ENCODE peak calls at places on chromosome 5, in five cellular contexts. One of them, this sample, is unnamed. For H3K4me1 and H3K36me3, the result is how much of the 10 kb centered on the place peaks cover.

GRCh38 chr5:154002093-154002492 is 36.6 kb downstream of the FAM114A2 start:
- DNase-seq in spleen: no peak
- DNase-seq in GM23248: peak
- DNase-seq in SJCRH30: peak
- DNase-seq in heart right ventricle: no peak
- DNase-seq in this sample: no peak

GRCh38 chr5:2642684-2643325 is 108.7 kb downstream of the IRX2 start:
- DNase-seq in spleen: no peak
- DNase-seq in GM23248: no peak
- DNase-seq in heart right ventricle: no peak
- DNase-seq in SJCRH30: no peak
- DNase-seq in this sample: no peak

GRCh38 chr5:124173386-124173785 is 573.1 kb downstream of the ZNF608 start:
- DNase-seq in spleen: no peak
- DNase-seq in SJCRH30: no peak
- DNase-seq in heart right ventricle: no peak
- DNase-seq in GM23248: no peak
- DNase-seq in this sample: no peak

GRCh38 chr5:128498844-128499455 is 39.1 kb downstream of the FBN2 start:
- DNase-seq in spleen: no peak
- DNase-seq in GM23248: peak
- DNase-seq in heart right ventricle: no peak
- DNase-seq in SJCRH30: peak
- DNase-seq in this sample: no peak

GRCh38 chr5:127870914-127871313 is 167.7 kb downstream of the CCDC192 start:
- DNase-seq in GM23248: peak
- DNase-seq in SJCRH30: no peak
- DNase-seq in spleen: no peak
- DNase-seq in heart right ventricle: peak
- DNase-seq in this sample: no peak

GRCh38 chr5:108728566-108729305 is 19.0 kb upstream of the FER start:
- DNase-seq in spleen: no peak
- DNase-seq in heart right ventricle: no peak
- DNase-seq in SJCRH30: peak
- DNase-seq in GM23248: no peak
- DNase-seq in this sample: peak

GRCh38 chr5:151174612-151175101 is 17.1 kb upstream of the ANXA6 start:
- DNase-seq in heart right ventricle: no peak
- DNase-seq in SJCRH30: no peak
- DNase-seq in spleen: no peak
- DNase-seq in GM23248: peak
- DNase-seq in this sample: no peak

GRCh38 chr5:66671305-66671704 is 75.1 kb downstream of the MAST4 start:
- DNase-seq in GM23248: no peak
- DNase-seq in heart right ventricle: no peak
- DNase-seq in SJCRH30: no peak
- DNase-seq in spleen: no peak
- DNase-seq in this sample: no peak

GRCh38 chr5:36369092-36369737 is 67.5 kb upstream of the RANBP3L start:
- DNase-seq in GM23248: peak
- DNase-seq in SJCRH30: no peak
- DNase-seq in spleen: no peak
- DNase-seq in heart right ventricle: no peak
- DNase-seq in this sample: no peak

GRCh38 chr5:84603557-84604185 is 219.0 kb upstream of the EDIL3 start:
- DNase-seq in SJCRH30: peak
- DNase-seq in heart right ventricle: no peak
- DNase-seq in GM23248: peak
- DNase-seq in spleen: no peak
- DNase-seq in this sample: no peak

GRCh38 chr5:142200387-142200786 is 91.8 kb downstream of the NDFIP1 start:
- DNase-seq in heart right ventricle: no peak
- DNase-seq in SJCRH30: no peak
- DNase-seq in spleen: no peak
- DNase-seq in GM23248: no peak
- DNase-seq in this sample: no peak

GRCh38 chr5:78514427-78515345 is 133.9 kb downstream of the LHFPL2 start:
- DNase-seq in SJCRH30: peak
- DNase-seq in GM23248: peak
- DNase-seq in spleen: no peak
- DNase-seq in heart right ventricle: no peak
- DNase-seq in this sample: no peak

GRCh38 chr5:138033916-138034315 is 1.0 kb upstream of the FAM13B start:
- DNase-seq in spleen: no peak
- DNase-seq in SJCRH30: no peak
- DNase-seq in GM23248: peak
- DNase-seq in heart right ventricle: no peak
- DNase-seq in this sample: no peak

GRCh38 chr5:109792613-109793012 is 102.9 kb downstream of the MAN2A1 start:
- DNase-seq in GM23248: no peak
- DNase-seq in heart right ventricle: no peak
- DNase-seq in SJCRH30: no peak
- DNase-seq in spleen: no peak
- DNase-seq in this sample: no peak

GRCh38 chr5:163190762-163191161 is 246.6 kb upstream of the CCNG1 start:
- DNase-seq in GM23248: no peak
- DNase-seq in SJCRH30: no peak
- DNase-seq in heart right ventricle: no peak
- DNase-seq in spleen: no peak
- DNase-seq in this sample: no peak

GRCh38 chr5:78920604-78921003 is 64.5 kb downstream of the ARSB start:
- DNase-seq in spleen: no peak
- DNase-seq in GM23248: peak
- DNase-seq in SJCRH30: peak
- DNase-seq in heart right ventricle: no peak
- DNase-seq in this sample: no peak

GRCh38 chr5:68378204-68378830 is 162.8 kb downstream of the PIK3R1 start:
- DNase-seq in SJCRH30: no peak
- DNase-seq in heart right ventricle: no peak
- DNase-seq in GM23248: no peak
- DNase-seq in spleen: no peak
- DNase-seq in this sample: no peak

GRCh38 chr5:14739538-14739937 is 75.0 kb downstream of the OTULIN start:
- DNase-seq in spleen: no peak
- DNase-seq in GM23248: peak
- DNase-seq in SJCRH30: no peak
- DNase-seq in heart right ventricle: no peak
- DNase-seq in this sample: no peak

GRCh38 chr5:74434124-74434899 is 206.2 kb downstream of the ENC1 start:
- DNase-seq in GM23248: no peak
- DNase-seq in heart right ventricle: no peak
- DNase-seq in SJCRH30: peak
- DNase-seq in spleen: no peak
- DNase-seq in this sample: no peak

GRCh38 chr5:87836696-87837095 is 424.0 kb upstream of the CCNH start:
- DNase-seq in spleen: no peak
- DNase-seq in SJCRH30: no peak
- DNase-seq in heart right ventricle: no peak
- DNase-seq in GM23248: no peak
- DNase-seq in this sample: no peak

GRCh38 chr5:75524591-75524990 is 12.9 kb downstream of the POLK start:
- DNase-seq in GM23248: no peak
- DNase-seq in heart right ventricle: no peak
- DNase-seq in spleen: no peak
- DNase-seq in SJCRH30: no peak
- DNase-seq in this sample: no peak

GRCh38 chr5:169350016-169350415 is 49.1 kb upstream of the SLIT3 start:
- DNase-seq in GM23248: peak
- DNase-seq in heart right ventricle: no peak
- DNase-seq in spleen: no peak
- DNase-seq in SJCRH30: no peak
- DNase-seq in this sample: no peak

GRCh38 chr5:68953885-68954617 is 139.8 kb upstream of the SLC30A5 start:
- DNase-seq in SJCRH30: no peak
- DNase-seq in spleen: no peak
- DNase-seq in heart right ventricle: no peak
- DNase-seq in GM23248: peak
- DNase-seq in this sample: no peak

GRCh38 chr5:10988637-10989036 is 227.6 kb upstream of the DAP start:
- DNase-seq in heart right ventricle: no peak
- DNase-seq in SJCRH30: no peak
- DNase-seq in GM23248: no peak
- DNase-seq in spleen: no peak
- DNase-seq in this sample: no peak

GRCh38 chr5:102867999-102868662 is 113.0 kb downstream of the PAM start:
- DNase-seq in SJCRH30: no peak
- DNase-seq in heart right ventricle: no peak
- DNase-seq in GM23248: peak
- DNase-seq in spleen: no peak
- DNase-seq in this sample: no peak

GRCh38 chr5:82106207-82106606 is 134.4 kb downstream of the ATG10 start:
- DNase-seq in heart right ventricle: no peak
- DNase-seq in GM23248: peak
- DNase-seq in SJCRH30: peak
- DNase-seq in spleen: no peak
- DNase-seq in this sample: no peak

GRCh38 chr5:173201636-173202265 is 33.3 kb downstream of the NKX2-5 start:
- DNase-seq in spleen: no peak
- DNase-seq in SJCRH30: peak
- DNase-seq in GM23248: peak
- DNase-seq in heart right ventricle: no peak
- DNase-seq in this sample: no peak

GRCh38 chr5:79229357-79230174 is 6.4 kb upstream of the JMY start:
- DNase-seq in spleen: peak
- DNase-seq in SJCRH30: no peak
- DNase-seq in GM23248: peak
- DNase-seq in heart right ventricle: no peak
- DNase-seq in this sample: peak

GRCh38 chr5:131206772-131207171 is 36.0 kb downstream of the LYRM7 start:
- DNase-seq in SJCRH30: no peak
- DNase-seq in heart right ventricle: no peak
- DNase-seq in spleen: no peak
- DNase-seq in GM23248: no peak
- DNase-seq in this sample: no peak

GRCh38 chr5:133729800-133730199 is 117.5 kb upstream of the FSTL4 start:
- DNase-seq in GM23248: no peak
- DNase-seq in spleen: no peak
- DNase-seq in SJCRH30: no peak
- DNase-seq in heart right ventricle: no peak
- DNase-seq in this sample: no peak

GRCh38 chr5:15844871-15845270 is 334.7 kb downstream of the MARCHF11 start:
- DNase-seq in SJCRH30: no peak
- DNase-seq in spleen: no peak
- DNase-seq in GM23248: no peak
- DNase-seq in heart right ventricle: no peak
- DNase-seq in this sample: no peak

GRCh38 chr5:143355710-143356109 is 47.8 kb downstream of the NR3C1 start:
- DNase-seq in spleen: peak
- DNase-seq in heart right ventricle: peak
- DNase-seq in GM23248: peak
- DNase-seq in SJCRH30: peak
- DNase-seq in this sample: peak

GRCh38 chr5:158174918-158175663 is 316.1 kb upstream of the CLINT1 start:
- DNase-seq in heart right ventricle: peak
- DNase-seq in GM23248: peak
- DNase-seq in spleen: peak
- DNase-seq in SJCRH30: peak
- DNase-seq in this sample: no peak

GRCh38 chr5:36739751-36740221 is 133.4 kb downstream of the SLC1A3 start:
- DNase-seq in spleen: no peak
- DNase-seq in SJCRH30: peak
- DNase-seq in heart right ventricle: peak
- DNase-seq in GM23248: peak
- DNase-seq in this sample: peak

GRCh38 chr5:149904977-149905376 is 39.6 kb downstream of the PDE6A start:
- DNase-seq in SJCRH30: no peak
- DNase-seq in GM23248: no peak
- DNase-seq in spleen: no peak
- DNase-seq in heart right ventricle: no peak
- DNase-seq in this sample: no peak

GRCh38 chr5:140827704-140828401 is at the start of gene PCDHA6:
- DNase-seq in heart right ventricle: no peak
- DNase-seq in GM23248: peak
- DNase-seq in spleen: no peak
- DNase-seq in SJCRH30: no peak
- DNase-seq in this sample: no peak

GRCh38 chr5:139666551-139666950 is 18.4 kb downstream of the CXXC5 start:
- DNase-seq in GM23248: peak
- DNase-seq in SJCRH30: no peak
- DNase-seq in heart right ventricle: no peak
- DNase-seq in spleen: no peak
- DNase-seq in this sample: no peak
- H3K4me1 ChIP-seq in GM23248: under half
- H3K4me1 ChIP-seq in SJCRH30: under half
- H3K4me1 ChIP-seq in heart right ventricle: half or more
- H3K4me1 ChIP-seq in spleen: half or more
- H3K4me1 ChIP-seq in this sample: under half

GRCh38 chr5:62605638-62606037 is 27.0 kb downstream of the LRRC70 start:
- DNase-seq in SJCRH30: no peak
- DNase-seq in GM23248: no peak
- DNase-seq in spleen: no peak
- DNase-seq in heart right ventricle: no peak
- DNase-seq in this sample: no peak
- H3K36me3 ChIP-seq in SJCRH30: under half
- H3K36me3 ChIP-seq in GM23248: under half
- H3K36me3 ChIP-seq in spleen: under half
- H3K36me3 ChIP-seq in heart right ventricle: under half
- H3K36me3 ChIP-seq in this sample: under half

DNA sequence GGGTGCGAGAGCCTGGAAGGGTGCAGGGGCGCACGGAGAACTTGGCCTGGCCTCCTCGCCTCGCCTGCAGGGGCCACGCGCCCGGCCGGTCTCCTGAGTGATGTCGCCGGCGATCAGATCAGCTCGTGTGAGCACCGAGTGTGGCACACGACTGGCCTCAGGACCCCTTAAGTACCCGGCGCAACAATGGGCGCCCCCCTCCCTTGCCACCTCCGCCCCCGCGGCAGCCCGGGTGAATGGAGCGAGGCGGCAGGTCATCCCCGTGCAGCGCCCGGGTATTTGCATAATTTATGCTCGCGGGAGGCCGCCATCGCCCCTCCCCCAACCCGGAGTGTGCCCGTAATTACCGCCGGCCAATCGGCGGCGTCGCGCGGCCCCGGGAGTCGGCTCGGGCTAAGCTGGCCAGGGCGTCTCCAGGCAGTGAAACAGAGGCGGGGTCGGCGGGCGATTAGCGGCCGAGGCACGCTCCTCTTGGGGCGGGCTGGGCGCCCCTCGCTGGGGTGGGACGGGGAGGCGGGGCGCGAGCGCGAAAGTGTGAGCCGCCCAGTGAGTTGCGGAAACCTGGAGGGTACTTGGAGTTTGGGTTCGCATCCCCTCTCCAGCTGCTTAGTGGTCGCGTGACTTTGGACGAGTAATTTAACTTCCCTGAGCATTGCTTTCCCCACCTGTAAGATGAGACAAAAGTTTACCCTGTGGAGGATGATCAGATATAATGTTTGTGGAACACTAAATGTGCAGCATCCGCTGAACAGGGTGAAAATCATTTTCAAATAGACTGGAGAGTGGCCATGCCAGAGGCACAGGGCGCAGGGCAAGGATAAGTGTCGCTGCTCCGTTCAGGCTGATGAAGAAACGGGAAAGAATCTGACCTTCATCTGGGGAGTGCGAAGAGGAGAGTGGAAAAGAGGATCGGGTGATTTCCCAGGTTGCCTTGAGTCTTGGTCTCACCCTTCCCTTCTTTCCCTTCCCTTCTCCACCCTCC is at the start of gene NEUROG1:
- DNase-seq in spleen: no peak
- DNase-seq in SJCRH30: no peak
- DNase-seq in GM23248: no peak
- DNase-seq in heart right ventricle: no peak
- DNase-seq in this sample: no peak
- H3K4me3 ChIP-seq in spleen: peak
- H3K4me3 ChIP-seq in SJCRH30: no peak
- H3K4me3 ChIP-seq in GM23248: no peak
- H3K4me3 ChIP-seq in heart right ventricle: peak
- H3K4me3 ChIP-seq in this sample: no peak

GRCh38 chr5:32444191-32444945 is at the start of gene ZFR:
- DNase-seq in GM23248: peak
- DNase-seq in heart right ventricle: peak
- DNase-seq in spleen: peak
- DNase-seq in SJCRH30: peak
- DNase-seq in this sample: peak
- H3K4me1 ChIP-seq in GM23248: under half
- H3K4me1 ChIP-seq in heart right ventricle: under half
- H3K4me1 ChIP-seq in spleen: under half
- H3K4me1 ChIP-seq in SJCRH30: under half
- H3K4me1 ChIP-seq in this sample: under half

This sample was measured in effector memory CD4-positive, alpha-beta T cell.